ENCODE peak calls at places on chromosomes 11 and 22, in six cellular contexts. One of them, this sample, is unnamed.

GRCh38 chr11:84564180-84564866 is 1062.8 kb downstream of the DLG2 start:
- DNase-seq in mucosa of gallbladder: peak; percentile 29
- DNase-seq in naive B cell: peak; percentile 11
- DNase-seq in epithelial cell of esophagus: peak; percentile 60
- DNase-seq in T-helper 2 cell: no peak
- DNase-seq in RWPE2: no peak
- DNase-seq in this sample: peak; percentile 32

GRCh38 chr22:25165785-25166184 is 33.9 kb upstream of the CRYBB3 start:
- DNase-seq in mucosa of gallbladder: no peak
- DNase-seq in naive B cell: no peak
- DNase-seq in epithelial cell of esophagus: no peak
- DNase-seq in T-helper 2 cell: no peak
- DNase-seq in RWPE2: no peak
- DNase-seq in this sample: no peak

GRCh38 chr11:118910309-118911112 is 15.2 kb downstream of the BCL9L start:
- DNase-seq in mucosa of gallbladder: peak; percentile 67
- DNase-seq in naive B cell: no peak
- DNase-seq in epithelial cell of esophagus: peak; percentile 88
- DNase-seq in T-helper 2 cell: peak; percentile 71
- DNase-seq in RWPE2: peak; percentile 90
- DNase-seq in this sample: peak; percentile 81

GRCh38 chr22:37546436-37547248 is 13.6 kb upstream of the CDC42EP1 start:
- DNase-seq in mucosa of gallbladder: peak; percentile 45
- DNase-seq in naive B cell: no peak
- DNase-seq in epithelial cell of esophagus: no peak
- DNase-seq in T-helper 2 cell: no peak
- DNase-seq in RWPE2: no peak
- DNase-seq in this sample: no peak

GRCh38 chr11:73747762-73748161 is 13.1 kb downstream of the RAB6A start:
- DNase-seq in mucosa of gallbladder: no peak
- DNase-seq in naive B cell: no peak
- DNase-seq in epithelial cell of esophagus: no peak
- DNase-seq in T-helper 2 cell: no peak
- DNase-seq in RWPE2: no peak
- DNase-seq in this sample: no peak

GRCh38 chr22:47219789-47220188 is 457.3 kb downstream of the TBC1D22A start:
- DNase-seq in mucosa of gallbladder: no peak
- DNase-seq in naive B cell: no peak
- DNase-seq in epithelial cell of esophagus: no peak
- DNase-seq in T-helper 2 cell: no peak
- DNase-seq in RWPE2: no peak
- DNase-seq in this sample: no peak

GRCh38 chr22:46373838-46374662 is 38.5 kb downstream of the TRMU start:
- DNase-seq in mucosa of gallbladder: no peak
- DNase-seq in naive B cell: no peak
- DNase-seq in epithelial cell of esophagus: no peak
- DNase-seq in T-helper 2 cell: peak; percentile 78
- DNase-seq in RWPE2: no peak
- DNase-seq in this sample: no peak

GRCh38 chr11:17012179-17012578 is 2.0 kb downstream of the PLEKHA7 start:
- DNase-seq in mucosa of gallbladder: no peak
- DNase-seq in naive B cell: no peak
- DNase-seq in epithelial cell of esophagus: no peak
- DNase-seq in T-helper 2 cell: no peak
- DNase-seq in RWPE2: no peak
- DNase-seq in this sample: no peak

GRCh38 chr11:1301220-1302000 is 8.0 kb downstream of the TOLLIP start:
- DNase-seq in mucosa of gallbladder: no peak
- DNase-seq in naive B cell: no peak
- DNase-seq in epithelial cell of esophagus: no peak
- DNase-seq in T-helper 2 cell: no peak
- DNase-seq in RWPE2: peak; percentile 24
- DNase-seq in this sample: no peak

GRCh38 chr22:23278883-23279675 is 98.8 kb downstream of the BCR start:
- DNase-seq in mucosa of gallbladder: peak; percentile 88
- DNase-seq in naive B cell: no peak
- DNase-seq in epithelial cell of esophagus: peak; percentile 97
- DNase-seq in T-helper 2 cell: peak; percentile 71
- DNase-seq in RWPE2: peak; percentile 87
- DNase-seq in this sample: peak; percentile 94

GRCh38 chr11:35629914-35630313 is 11.7 kb downstream of the FJX1 start:
- DNase-seq in mucosa of gallbladder: no peak
- DNase-seq in naive B cell: no peak
- DNase-seq in epithelial cell of esophagus: peak; percentile 98
- DNase-seq in T-helper 2 cell: no peak
- DNase-seq in RWPE2: peak; percentile 87
- DNase-seq in this sample: peak; percentile 97

GRCh38 chr11:104033134-104033533 is 3.3 kb upstream of the DDI1 start:
- DNase-seq in mucosa of gallbladder: peak; percentile 64
- DNase-seq in naive B cell: no peak
- DNase-seq in epithelial cell of esophagus: peak; percentile 84
- DNase-seq in T-helper 2 cell: no peak
- DNase-seq in RWPE2: peak; percentile 61
- DNase-seq in this sample: peak; percentile 69

GRCh38 chr11:117544431-117544830 is 216.8 kb downstream of the CEP164 start:
- DNase-seq in mucosa of gallbladder: no peak
- DNase-seq in naive B cell: no peak
- DNase-seq in epithelial cell of esophagus: no peak
- DNase-seq in T-helper 2 cell: no peak
- DNase-seq in RWPE2: no peak
- DNase-seq in this sample: no peak

This sample was measured in mammary epithelial cell.